ENCODE peak calls at places on chromosomes 7 and 10, in five cellular contexts. M, D, Q, A and Y are unnamed samples.

GRCh38 chr7:129295015-129295423 is 70.2 kb downstream of the AHCYL2 start:
- DNase-seq in M (no peak), D (no peak), Q (no peak), A (no peak), Y (no peak)

GRCh38 chr7:127791790-127792189 is 139.8 kb downstream of the SND1 start:
- DNase-seq in M (no peak), D (no peak), Q (no peak), A (no peak), Y (no peak)

GRCh38 chr7:104982308-104982755 is 31.7 kb upstream of the KMT2E start:
- DNase-seq in M (no peak), D (no peak), Q (no peak), A (no peak), Y (no peak)

GRCh38 chr7:11415101-11415500 is 416.9 kb downstream of the THSD7A start:
- DNase-seq in M (no peak), D (no peak), Q (no peak), A (no peak), Y (no peak)

GRCh38 chr7:17815318-17815717 is 125.0 kb downstream of the SNX13 start:
- DNase-seq in M (no peak), D (no peak), Q (no peak), A (no peak), Y (no peak)

GRCh38 chr10:27998178-27998953 is 513 bp downstream of the ODAD2 start:
- DNase-seq in M (no peak), D (no peak), Q (peak; percentile 70), A (no peak), Y (no peak)

GRCh38 chr10:47339759-47340612 is 8.2 kb upstream of the RBP3 start:
- DNase-seq in M (no peak), D (no peak), Q (no peak), A (no peak), Y (peak; percentile 72)

GRCh38 chr10:77391605-77392235 is 245.9 kb downstream of the KCNMA1 start:
- DNase-seq in M (peak; percentile 74), D (peak; percentile 13), Q (peak; percentile 89), A (peak; percentile 74), Y (no peak)

GRCh38 chr7:1046722-1047679 is 2.7 kb downstream of the GPR146 start:
- DNase-seq in M (no peak), D (no peak), Q (no peak), A (no peak), Y (peak; percentile 52)

GRCh38 chr7:73865738-73866445 is 4.9 kb downstream of the TMEM270 start:
- DNase-seq in M (peak; percentile 58), D (peak; percentile 44), Q (peak; percentile 42), A (no peak), Y (no peak)

GRCh38 chr10:97948822-97949221 is 81.6 kb downstream of the CRTAC1 start:
- DNase-seq in M (no peak), D (no peak), Q (no peak), A (no peak), Y (no peak)

GRCh38 chr10:75297021-75297599 is 61.4 kb upstream of the COMTD1 start:
- DNase-seq in M (no peak), D (no peak), Q (no peak), A (no peak), Y (no peak)

GRCh38 chr7:95596183-95597135 is at the start of gene PDK4:
- DNase-seq in M (peak; percentile 60), D (no peak), Q (peak; percentile 84), A (peak; percentile 98), Y (no peak)

GRCh38 chr10:21524526-21525366 is 736 bp downstream of the SKIDA1 start:
- DNase-seq in M (no peak), D (no peak), Q (no peak), A (no peak), Y (no peak)

GRCh38 chr7:7639421-7639820 is 1.1 kb upstream of the UMAD1 start:
- DNase-seq in M (no peak), D (peak; percentile 5), Q (no peak), A (no peak), Y (no peak)

GRCh38 chr10:79417731-79418130 is 27.7 kb downstream of the ZCCHC24 start:
- DNase-seq in M (no peak), D (no peak), Q (no peak), A (no peak), Y (peak; percentile 60)

GRCh38 chr7:90720970-90721768 is 125.0 kb downstream of the CDK14 start:
- DNase-seq in M (no peak), D (peak; percentile 67), Q (no peak), A (peak; percentile 63), Y (no peak)

GRCh38 chr7:122762071-122762470 is 59.3 kb upstream of the RNF148 start:
- DNase-seq in M (no peak), D (no peak), Q (no peak), A (no peak), Y (no peak)

GRCh38 chr10:58951087-58951486 is 225.4 kb upstream of the PHYHIPL start:
- DNase-seq in M (no peak), D (no peak), Q (no peak), A (no peak), Y (no peak)

GRCh38 chr10:68900427-68901105 is 549 bp upstream of the DDX50 start:
- DNase-seq in M (peak; percentile 36), D (peak; percentile 6), Q (no peak), A (peak; percentile 55), Y (peak; percentile 92)

GRCh38 chr7:101913876-101914275 is 96.5 kb downstream of the CUX1 start:
- DNase-seq in M (no peak), D (no peak), Q (no peak), A (no peak), Y (no peak)

GRCh38 chr7:77442631-77443420 is 26.7 kb upstream of the GSAP start:
- DNase-seq in M (no peak), D (no peak), Q (no peak), A (no peak), Y (no peak)

GRCh38 chr10:95183451-95184230 is 10.4 kb upstream of the ACSM6 start:
- DNase-seq in M (peak; percentile 87), D (peak; percentile 87), Q (peak; percentile 92), A (peak; percentile 31), Y (peak; percentile 92)

GRCh38 chr7:42227931-42228591 is 8.9 kb downstream of the GLI3 start:
- DNase-seq in M (no peak), D (no peak), Q (peak; percentile 65), A (no peak), Y (no peak)

GRCh38 chr10:3132036-3133025 is 40.3 kb downstream of the PITRM1 start:
- DNase-seq in M (no peak), D (no peak), Q (no peak), A (no peak), Y (no peak)

GRCh38 chr10:4588824-4589223 is 237.2 kb upstream of the AKR1E2 start:
- DNase-seq in M (no peak), D (no peak), Q (no peak), A (no peak), Y (no peak)

GRCh38 chr10:69323622-69324021 is 45.3 kb downstream of the HK1 start:
- DNase-seq in M (no peak), D (no peak), Q (no peak), A (no peak), Y (no peak)

GRCh38 chr10:14879055-14879800 is 562 bp downstream of the SUV39H2 start:
- DNase-seq in M (peak; percentile 33), D (peak; percentile 60), Q (no peak), A (no peak), Y (no peak)

GRCh38 chr7:108576110-108576509 is 6.4 kb downstream of the DNAJB9 start:
- DNase-seq in M (no peak), D (no peak), Q (no peak), A (no peak), Y (no peak)

GRCh38 chr7:108578937-108579336 is 9.3 kb downstream of the DNAJB9 start:
- DNase-seq in M (no peak), D (no peak), Q (no peak), A (no peak), Y (no peak)

GRCh38 chr7:108581655-108582491 is 12.2 kb downstream of the DNAJB9 start:
- DNase-seq in M (no peak), D (no peak), Q (peak; percentile 46), A (no peak), Y (no peak)

GRCh38 chr7:108584211-108584610 is 14.5 kb downstream of the DNAJB9 start:
- DNase-seq in M (no peak), D (no peak), Q (no peak), A (no peak), Y (no peak)

DNA sequence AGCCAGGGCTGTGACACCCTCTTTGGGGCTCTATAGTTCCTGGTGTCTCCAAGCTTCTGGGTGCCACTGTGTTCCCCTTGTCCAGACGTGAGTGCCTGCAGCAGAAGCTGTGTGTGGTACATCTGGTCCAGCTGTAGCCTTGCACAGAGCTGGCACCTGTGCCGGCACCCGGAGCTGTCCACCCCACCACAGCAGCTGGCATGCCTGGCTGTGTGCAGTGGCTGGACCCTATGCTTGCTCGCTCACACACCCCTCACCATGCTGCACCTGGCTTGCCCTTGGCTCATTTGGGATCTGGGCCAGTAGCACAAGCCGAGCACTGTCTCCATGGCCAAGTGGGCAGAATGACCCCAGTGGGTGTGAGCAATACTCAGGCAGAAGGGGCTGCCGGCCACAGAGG is 10.6 kb downstream of the DNAJB9 start:
- DNase-seq in M (no peak), D (no peak), Q (no peak), A (no peak), Y (no peak)
- TF ChIP-seq CTCF in M (no peak), D (no peak), Q (no peak), A (no peak), Y (no peak)

GRCh38 chr7:142556745-142557144 is 192.5 kb upstream of the PRSS1 start:
- DNase-seq in M (peak; percentile 79), D (no peak), Q (peak; percentile 72), A (no peak), Y (no peak)
- TF ChIP-seq CTCF in M (no peak), D (no peak), Q (peak; percentile 38), A (no peak), Y (peak; percentile 59)

GRCh38 chr10:50222199-50222598 is 29.1 kb downstream of the ASAH2 start:
- DNase-seq in M (no peak), D (no peak), Q (no peak), A (no peak), Y (no peak)

GRCh38 chr10:50228672-50229071 is 22.6 kb downstream of the ASAH2 start:
- DNase-seq in M (no peak), D (no peak), Q (no peak), A (no peak), Y (no peak)

GRCh38 chr10:50226610-50227009 is 24.7 kb downstream of the ASAH2 start:
- DNase-seq in M (no peak), D (no peak), Q (no peak), A (no peak), Y (no peak)

GRCh38 chr10:50221470-50221869 is 29.8 kb downstream of the ASAH2 start:
- DNase-seq in M (no peak), D (no peak), Q (no peak), A (no peak), Y (no peak)

GRCh38 chr10:50224330-50224952 is 26.9 kb downstream of the ASAH2 start:
- DNase-seq in M (peak; percentile 27), D (peak; percentile 68), Q (peak; percentile 42), A (no peak), Y (no peak)
- TF ChIP-seq CTCF in M (peak; percentile 72), D (peak; percentile 81), Q (peak; percentile 75), A (no peak), Y (peak; percentile 81)

DNA sequence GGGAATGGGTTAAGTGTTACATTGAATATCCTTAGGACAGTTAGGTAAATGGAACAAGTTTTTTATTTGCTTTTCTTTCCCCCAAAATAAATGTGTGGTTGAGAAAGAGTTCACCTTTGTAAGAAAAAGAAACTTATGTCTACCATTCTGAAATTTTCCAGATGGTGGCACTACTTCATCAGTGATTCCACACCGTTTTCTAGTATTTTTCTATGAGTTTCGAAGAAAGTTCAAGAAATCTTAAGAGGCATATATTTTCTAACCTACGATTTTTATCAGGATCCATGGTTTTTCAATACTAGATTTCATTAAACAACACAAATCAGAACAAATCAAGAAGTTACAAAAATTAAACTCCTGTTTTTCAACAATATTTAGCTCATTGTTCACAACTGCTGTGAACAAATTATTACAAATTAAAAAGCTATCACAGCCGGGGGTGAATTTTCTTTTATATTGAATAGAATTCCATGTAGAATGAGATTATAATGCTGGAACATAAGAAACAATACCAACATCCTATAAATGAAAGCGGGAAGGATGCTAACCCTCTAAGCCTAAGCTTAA is 163.1 kb upstream of the NPVF start:
- DNase-seq in M (peak; percentile 4), D (peak; percentile 7), Q (no peak), A (no peak), Y (no peak)
- TF ChIP-seq CTCF in M (peak; percentile 54), D (peak; percentile 77), Q (peak; percentile 57), A (no peak), Y (peak; percentile 93)